ENCODE peak calls at places on chromosomes 4 and X, in six cellular contexts. J is right atrium auricular region, U is Peyer's patch, N is HAP-1, B is body of pancreas, I is psoas muscle. K is an unnamed sample.

GRCh38 chr4:159229164-159229563 is 126.3 kb downstream of the RAPGEF2 start:
- DNase-seq in I (no peak), J (no peak), B (no peak), U (no peak), N (no peak), K (no peak)

GRCh38 chr4:10168151-10168550 is 51.6 kb upstream of the WDR1 start:
- DNase-seq in U (no peak), J (no peak), I (no peak), N (no peak), B (no peak), K (no peak)

GRCh38 chrX:110320588-110320987 is 2.7 kb upstream of the AMMECR1 start:
- DNase-seq in B (no peak), J (no peak), N (no peak), I (no peak), U (no peak), K (no peak)

GRCh38 chrX:52839137-52839536 is 28.1 kb downstream of the XAGE5 start:
- DNase-seq in I (no peak), N (no peak), U (no peak), B (no peak), J (no peak), K (no peak)

GRCh38 chr4:152352215-152352614 is 183.7 kb downstream of the FBXW7 start:
- DNase-seq in U (no peak), I (no peak), N (no peak), J (no peak), B (no peak), K (no peak)

GRCh38 chr4:150501019-150501727 is 80.8 kb upstream of the MAB21L2 start:
- DNase-seq in I (no peak), J (no peak), U (no peak), N (no peak), B (no peak), K (no peak)

GRCh38 chrX:145817299-145817665 is 347 bp upstream of the SLITRK2 start:
- DNase-seq in I (no peak), J (no peak), N (peak; percentile 79), U (no peak), B (no peak), K (no peak)

GRCh38 chr4:30769093-30769492 is 48.9 kb downstream of the PCDH7 start:
- DNase-seq in B (no peak), N (no peak), U (no peak), I (no peak), J (no peak), K (peak; percentile 14)

GRCh38 chr4:8266508-8266907 is 3.0 kb upstream of the HTRA3 start:
- DNase-seq in B (no peak), N (no peak), J (no peak), U (no peak), I (no peak), K (no peak)

GRCh38 chr4:139779653-139780052 is 114.0 kb downstream of the MGST2 start:
- DNase-seq in N (no peak), B (no peak), I (no peak), U (no peak), J (no peak), K (peak; percentile 92)

GRCh38 chr4:182556576-182556975 is 313.4 kb downstream of the TENM3 start:
- DNase-seq in N (no peak), J (no peak), I (no peak), U (no peak), B (no peak), K (no peak)

GRCh38 chr4:181475781-181476180 is 767.4 kb upstream of the TENM3 start:
- DNase-seq in J (no peak), B (no peak), I (no peak), U (no peak), N (no peak), K (no peak)

GRCh38 chr4:125891597-125892258 is 577.0 kb downstream of the FAT4 start:
- DNase-seq in B (no peak), I (no peak), N (no peak), J (no peak), U (no peak), K (no peak)

GRCh38 chr4:117702353-117702752 is 331.9 kb upstream of the NDST3 start:
- DNase-seq in J (no peak), U (no peak), B (no peak), N (no peak), I (no peak), K (no peak)

GRCh38 chr4:10180927-10181744 is 64.5 kb upstream of the WDR1 start:
- DNase-seq in J (no peak), U (no peak), B (no peak), N (no peak), I (no peak), K (no peak)

GRCh38 chrX:120334137-120334536 is 22.9 kb upstream of the TMEM255A start:
- DNase-seq in I (no peak), J (no peak), B (no peak), N (peak; percentile 17), U (no peak), K (no peak)

GRCh38 chr4:70703695-70704332 is 15.5 kb downstream of the UTP3 start:
- DNase-seq in B (no peak), I (no peak), J (no peak), N (peak; percentile 38), U (no peak), K (no peak)

GRCh38 chrX:153830632-153831434 is 489 bp upstream of the PDZD4 start:
- DNase-seq in J (no peak), B (no peak), I (no peak), U (no peak), N (no peak), K (no peak)

GRCh38 chrX:13742397-13743176 is 8.0 kb downstream of the OFD1 start:
- DNase-seq in N (no peak), B (no peak), U (no peak), J (no peak), I (no peak), K (no peak)

GRCh38 chr4:179624768-179625181 is 2182.5 kb upstream of the AGA start:
- DNase-seq in U (no peak), N (peak; percentile 7), I (no peak), B (peak; percentile 10), J (no peak), K (peak; percentile 48)

GRCh38 chr4:140296871-140297570 is 76.4 kb upstream of the SCOC start:
- DNase-seq in J (no peak), U (peak; percentile 48), N (no peak), I (no peak), B (no peak), K (peak; percentile 51)

DNA sequence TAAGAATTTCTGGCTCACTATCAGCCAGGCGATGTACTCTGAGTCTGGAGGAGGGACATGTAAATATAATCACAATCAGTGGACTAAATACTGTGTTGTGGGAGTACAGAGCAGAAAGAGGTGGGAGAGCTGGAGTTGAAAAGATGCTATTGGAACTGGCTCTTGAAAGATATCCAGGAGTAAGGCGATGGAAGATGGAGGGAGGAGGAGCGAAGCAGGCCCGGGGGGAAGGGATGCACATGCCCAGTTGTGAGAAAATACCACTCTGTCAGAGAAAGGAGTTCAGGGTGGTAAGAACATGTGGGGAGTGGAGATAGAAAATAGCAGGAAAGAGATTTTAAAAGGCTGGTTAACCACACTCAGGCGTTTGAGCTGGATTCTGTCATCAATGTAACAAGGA is 216.9 kb upstream of the ETNPPL start:
- DNase-seq in N (no peak), I (no peak), B (no peak), J (no peak), U (no peak), K (no peak)
- H3K4me1 ChIP-seq in N (no peaks in the 10 kb centered on the region), I (no peaks in the 10 kb centered on the region), B (no peaks in the 10 kb centered on the region), J (no peaks in the 10 kb centered on the region), U (no peaks in the 10 kb centered on the region), K (no peaks in the 10 kb centered on the region)

GRCh38 chr4:112894480-112894879 is 155.0 kb upstream of the ANK2 start:
- DNase-seq in N (no peak), J (no peak), U (no peak), B (no peak), I (no peak), K (no peak)
- H3K4me1 ChIP-seq in N (peaks cover 41% of the 10 kb centered on the region), J (peaks cover 12% of the 10 kb centered on the region), U (no peaks in the 10 kb centered on the region), B (no peaks in the 10 kb centered on the region), I (peaks cover 4% of the 10 kb centered on the region), K (peaks cover 34% of the 10 kb centered on the region)

GRCh38 chrX:40150503-40150902 is 52.7 kb upstream of the BCOR start:
- DNase-seq in U (no peak), I (no peak), B (no peak), N (no peak), J (no peak), K (no peak)

GRCh38 chrX:40149286-40150175 is 51.8 kb upstream of the BCOR start:
- DNase-seq in B (no peak), I (no peak), J (no peak), N (no peak), U (no peak), K (no peak)

GRCh38 chrX:40147399-40148188 is 49.8 kb upstream of the BCOR start:
- DNase-seq in U (no peak), I (no peak), B (no peak), J (no peak), N (peak; percentile 51), K (no peak)

GRCh38 chrX:40148189-40148438 is 50.4 kb upstream of the BCOR start:
- DNase-seq in I (no peak), U (no peak), J (no peak), B (no peak), N (no peak), K (no peak)

DNA sequence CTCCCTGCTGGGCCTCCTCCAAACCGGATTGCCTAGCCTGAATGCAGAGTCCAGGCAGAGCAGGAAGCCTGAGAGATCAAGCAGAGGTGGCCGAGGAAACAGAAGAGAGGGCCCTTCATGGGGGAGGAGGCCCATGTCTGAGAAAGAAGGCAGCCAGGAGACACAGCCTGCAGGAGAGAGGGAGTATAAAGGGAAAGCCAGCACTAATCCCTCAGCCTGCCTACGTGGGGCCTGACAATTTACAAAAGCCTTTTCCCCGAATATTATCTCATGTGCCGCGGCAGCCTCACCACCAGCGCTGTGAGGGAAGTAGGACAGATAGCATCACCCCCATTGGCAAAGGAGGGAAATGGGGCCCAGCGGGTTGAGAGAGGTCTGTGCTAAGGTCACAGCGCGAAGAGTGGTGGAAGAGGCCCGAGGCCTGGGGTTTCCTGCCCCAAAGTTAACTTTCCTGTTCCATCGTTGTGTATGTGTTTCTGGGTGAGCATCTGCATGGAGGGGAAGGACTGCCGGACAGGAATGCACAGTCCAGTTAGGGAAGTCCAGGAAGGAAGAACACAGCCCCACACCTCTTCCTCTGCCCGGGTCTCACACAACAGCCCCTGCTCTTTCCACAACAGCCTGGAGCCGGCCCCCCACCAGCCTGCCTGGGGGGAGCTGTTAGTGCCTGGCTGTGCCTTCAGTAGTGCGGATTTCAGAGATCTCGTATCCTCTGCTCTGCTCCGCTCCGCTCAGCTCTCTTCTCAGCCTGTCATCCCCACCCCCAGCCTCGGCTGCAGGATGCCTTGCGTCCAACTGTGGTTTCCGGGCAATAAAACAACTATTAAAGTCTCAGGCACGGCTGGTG is 50.9 kb upstream of the BCOR start:
- DNase-seq in I (no peak), B (no peak), N (peak; percentile 74), U (peak; percentile 59), J (no peak), K (no peak)
- H3K4me1 ChIP-seq in I (peaks cover 19% of the 10 kb centered on the region), B (peaks cover 53% of the 10 kb centered on the region), N (peaks cover 49% of the 10 kb centered on the region), U (no peaks in the 10 kb centered on the region), J (peaks cover 76% of the 10 kb centered on the region), K (no peaks in the 10 kb centered on the region)

GRCh38 chr4:1714303-1715001 is 2.3 kb upstream of the SLBP start:
- DNase-seq in J (no peak), I (no peak), U (no peak), B (no peak), N (peak; percentile 61), K (no peak)
- H3K4me1 ChIP-seq in J (peaks cover 63% of the 10 kb centered on the region), I (peaks cover 44% of the 10 kb centered on the region), U (peaks cover 34% of the 10 kb centered on the region), B (peaks cover 80% of the 10 kb centered on the region), N (peaks cover 16% of the 10 kb centered on the region), K (peaks cover 4% of the 10 kb centered on the region)